ENCODE peak calls at places on chromosome 5, in nine cellular contexts. I is endothelial cell of umbilical vein, Y is tibial artery, A is gastrocnemius medialis, Z is A549, S is colonic mucosa, H is ascending aorta, T is GM23338, N is fibroblast of lung. W is an unnamed sample. For H3K4me1, the result is how much of the 10 kb centered on the place peaks cover.

GRCh38 chr5:134141346-134142050 is 27.0 kb downstream of the TCF7 start:
- DNase-seq in I (no peak), Y (no peak), A (no peak), Z (no peak), S (no peak), H (no peak), T (no peak), N (no peak), W (no peak)

GRCh38 chr5:174314261-174314660 is 268.8 kb downstream of the NSG2 start:
- DNase-seq in I (no peak), Y (no peak), A (no peak), Z (no peak), S (no peak), H (no peak), T (no peak), N (no peak), W (no peak)

GRCh38 chr5:61084658-61085057 is 77.6 kb downstream of the SMIM15 start:
- DNase-seq in I (no peak), Y (no peak), A (no peak), Z (no peak), S (no peak), H (no peak), T (no peak), N (no peak), W (no peak)

GRCh38 chr5:170431571-170431970 is 42.4 kb upstream of the KCNMB1 start:
- DNase-seq in I (no peak), Y (no peak), A (no peak), Z (no peak), S (no peak), H (no peak), T (no peak), N (no peak), W (no peak)

GRCh38 chr5:73637565-73637964 is 11.6 kb downstream of the ARHGEF28 start:
- DNase-seq in I (peak), Y (no peak), A (no peak), Z (no peak), S (no peak), H (no peak), T (no peak), N (no peak), W (no peak)

GRCh38 chr5:75510836-75511434 is 494 bp downstream of the CERT1 start:
- DNase-seq in I (peak), Y (peak), A (peak), Z (peak), S (peak), H (no peak), T (peak), N (no peak), W (peak)

GRCh38 chr5:172721455-172722308 is 49.3 kb downstream of the DUSP1 start:
- DNase-seq in I (peak), Y (peak), A (no peak), Z (no peak), S (no peak), H (no peak), T (no peak), N (peak), W (no peak)

GRCh38 chr5:107831612-107832395 is 161.1 kb upstream of the EFNA5 start:
- DNase-seq in I (no peak), Y (no peak), A (no peak), Z (no peak), S (no peak), H (no peak), T (peak), N (peak), W (no peak)

GRCh38 chr5:93723005-93723404 is 18.4 kb downstream of the POU5F2 start:
- DNase-seq in I (peak), Y (no peak), A (no peak), Z (no peak), S (no peak), H (no peak), T (no peak), N (no peak), W (no peak)

GRCh38 chr5:140785905-140786686 is at the start of gene PCDHA1:
- DNase-seq in I (no peak), Y (no peak), A (no peak), Z (peak), S (no peak), H (no peak), T (peak), N (no peak), W (peak)

GRCh38 chr5:160312139-160312959 is at the start of gene CCNJL:
- DNase-seq in I (peak), Y (no peak), A (no peak), Z (peak), S (peak), H (no peak), T (peak), N (peak), W (no peak)

GRCh38 chr5:168314735-168315411 is 23.4 kb downstream of the WWC1 start:
- DNase-seq in I (no peak), Y (no peak), A (no peak), Z (peak), S (peak), H (no peak), T (peak), N (peak), W (no peak)

GRCh38 chr5:348726-349125 is 27.2 kb downstream of the AHRR start:
- DNase-seq in I (no peak), Y (no peak), A (no peak), Z (no peak), S (no peak), H (no peak), T (no peak), N (no peak), W (no peak)

GRCh38 chr5:73265641-73266040 is 92.6 kb downstream of the TMEM174 start:
- DNase-seq in I (no peak), Y (no peak), A (no peak), Z (no peak), S (no peak), H (no peak), T (no peak), N (no peak), W (no peak)

DNA sequence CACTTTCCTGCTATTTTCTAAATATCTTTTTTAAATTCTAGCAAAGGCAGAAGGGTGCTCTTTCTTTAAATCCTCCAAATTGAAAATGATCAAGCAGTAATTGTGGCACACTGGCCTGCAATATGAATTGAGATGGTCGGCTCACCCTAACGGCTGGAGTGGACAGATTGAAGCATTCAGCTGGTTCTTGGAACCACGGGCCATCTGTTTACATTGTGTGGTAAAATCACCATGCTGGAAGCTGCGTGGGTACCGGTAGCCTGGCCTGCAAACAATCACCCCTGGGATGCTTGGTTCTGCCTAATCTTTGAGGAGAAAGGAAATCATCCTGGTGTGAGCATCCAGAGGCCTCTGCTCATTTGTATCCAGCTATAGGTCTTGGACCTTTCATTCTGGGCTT is 289.3 kb downstream of the ZNF608 start:
- DNase-seq in I (no peak), Y (no peak), A (no peak), Z (no peak), S (no peak), H (no peak), T (no peak), N (no peak), W (no peak)
- H3K4me1 ChIP-seq in I (under half), Y (under half), A (under half), Z (under half), S (under half), H (under half), T (under half), N (under half), W (half or more)

DNA sequence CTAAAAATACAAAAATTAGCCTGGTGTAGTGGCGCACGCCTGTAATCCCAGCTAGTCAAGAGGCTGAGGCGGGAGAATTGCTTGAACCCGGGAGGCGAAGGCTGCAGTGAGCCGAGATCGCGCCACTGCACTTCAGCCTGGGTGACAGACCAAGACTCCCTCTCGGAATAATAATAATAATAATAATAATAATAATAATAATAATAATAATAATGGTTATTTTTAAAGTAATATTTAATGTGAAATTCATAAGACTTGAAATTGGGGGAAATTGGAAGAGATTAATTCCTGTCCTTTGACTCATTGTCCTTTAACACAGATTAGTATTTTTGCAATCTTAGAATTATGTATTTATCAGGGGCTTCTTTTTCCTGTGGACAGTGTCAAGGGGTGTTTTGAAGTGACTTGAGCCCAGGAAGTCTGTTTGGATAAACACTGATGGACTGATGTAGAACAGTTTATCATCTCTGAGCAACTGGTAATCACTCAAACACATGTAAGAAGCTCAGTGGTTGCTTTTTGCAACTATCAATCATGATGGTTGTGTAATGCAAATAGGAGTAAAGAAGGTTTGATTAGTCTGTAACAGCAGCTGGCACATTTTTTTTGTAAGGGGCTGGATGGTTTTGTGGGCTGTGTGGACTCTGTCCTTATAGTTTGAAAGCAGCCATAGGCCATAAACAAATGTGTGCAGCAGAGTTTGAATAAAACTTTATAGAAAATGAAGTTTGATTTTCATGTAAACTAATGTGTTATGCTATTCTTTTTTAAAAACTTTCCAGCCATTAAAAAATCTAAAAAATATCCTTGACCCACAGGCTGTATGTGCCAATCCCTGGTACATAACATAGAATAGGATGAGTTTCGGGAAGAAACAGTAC is 93.5 kb downstream of the F2RL2 start:
- DNase-seq in I (no peak), Y (no peak), A (no peak), Z (no peak), S (no peak), H (no peak), T (no peak), N (no peak), W (no peak)
- H3K4me1 ChIP-seq in I (under half), Y (under half), A (under half), Z (under half), S (under half), H (under half), T (under half), N (under half), W (under half)

DNA sequence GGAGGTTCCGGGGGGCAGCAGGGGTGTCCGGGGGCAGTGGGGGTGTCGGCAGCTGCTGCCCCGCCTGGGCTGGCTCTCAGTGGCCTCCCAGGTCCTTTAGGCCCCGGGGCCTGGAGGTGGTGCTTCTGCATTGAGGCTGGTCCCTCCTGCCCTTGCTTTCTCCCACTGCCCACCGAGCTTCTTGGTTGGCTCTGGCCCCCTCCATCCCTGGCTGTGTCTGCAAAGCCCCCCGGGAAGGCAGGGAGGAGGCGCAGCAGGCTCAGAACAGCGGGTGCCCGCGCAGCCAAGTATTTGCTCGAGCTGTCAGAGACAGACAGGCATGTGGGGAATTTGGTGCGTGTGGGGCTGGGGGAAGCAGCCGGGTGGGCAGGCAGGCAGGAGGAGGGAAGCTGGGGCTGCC is 11.5 kb downstream of the CXXC5 start:
- DNase-seq in I (peak), Y (no peak), A (no peak), Z (no peak), S (no peak), H (no peak), T (peak), N (peak), W (no peak)
- H3K4me1 ChIP-seq in I (under half), Y (half or more), A (half or more), Z (half or more), S (under half), H (half or more), T (half or more), N (under half), W (half or more)

GRCh38 chr5:88063813-88064212 is 204.8 kb downstream of the TMEM161B start:
- DNase-seq in I (no peak), Y (no peak), A (no peak), Z (no peak), S (no peak), H (no peak), T (no peak), N (no peak), W (no peak)
- H3K4me1 ChIP-seq in I (under half), Y (under half), A (under half), Z (under half), S (under half), H (under half), T (under half), N (under half), W (under half)

GRCh38 chr5:177477701-177478477 is 4.5 kb upstream of the DBN1 start:
- DNase-seq in I (no peak), Y (no peak), A (no peak), Z (no peak), S (no peak), H (no peak), T (no peak), N (peak), W (no peak)
- H3K4me1 ChIP-seq in I (under half), Y (half or more), A (under half), Z (under half), S (under half), H (half or more), T (under half), N (under half), W (under half)

GRCh38 chr5:143406408-143406807 is 2.9 kb upstream of the NR3C1 start:
- DNase-seq in I (no peak), Y (no peak), A (no peak), Z (no peak), S (no peak), H (no peak), T (no peak), N (no peak), W (no peak)
- H3K4me1 ChIP-seq in I (under half), Y (under half), A (under half), Z (under half), S (under half), H (under half), T (under half), N (under half), W (under half)

GRCh38 chr5:154784856-154785255 is 29.7 kb downstream of the LARP1 start:
- DNase-seq in I (no peak), Y (no peak), A (no peak), Z (no peak), S (no peak), H (no peak), T (no peak), N (no peak), W (no peak)
- H3K4me1 ChIP-seq in I (under half), Y (half or more), A (half or more), Z (half or more), S (under half), H (under half), T (half or more), N (under half), W (under half)

GRCh38 chr5:150144211-150144801 is 11.3 kb downstream of the PDGFRB start:
- DNase-seq in I (no peak), Y (peak), A (peak), Z (no peak), S (no peak), H (no peak), T (peak), N (peak), W (no peak)
- H3K4me1 ChIP-seq in I (under half), Y (half or more), A (under half), Z (under half), S (under half), H (half or more), T (under half), N (half or more), W (under half)

GRCh38 chr5:34530637-34531036 is 125.5 kb upstream of the RAI14 start:
- DNase-seq in I (peak), Y (no peak), A (no peak), Z (no peak), S (no peak), H (no peak), T (no peak), N (peak), W (no peak)
- H3K4me1 ChIP-seq in I (under half), Y (under half), A (under half), Z (under half), S (under half), H (under half), T (under half), N (under half), W (under half)

W was measured in OCI-LY7.